ENCODE peak calls at places on chromosomes 13 and 19, in six cellular contexts. V, H, E, A, M and P are unnamed samples.

GRCh38 chr13:43878897-43879322 is 630 bp downstream of the CCDC122 start:
- DNase-seq in V (peak; percentile 89), H (peak; percentile 38), E (no peak), A (peak; percentile 62), M (peak; percentile 57), P (no peak)

GRCh38 chr13:72437458-72437857 is 290.0 kb downstream of the MZT1 start:
- DNase-seq in V (no peak), H (no peak), E (no peak), A (no peak), M (no peak), P (no peak)

GRCh38 chr19:35451278-35452096 is 3.4 kb downstream of the FFAR2 start:
- DNase-seq in V (no peak), H (peak; percentile 14), E (no peak), A (no peak), M (no peak), P (no peak)

GRCh38 chr19:572891-573825 is 762 bp downstream of the BSG start:
- DNase-seq in V (peak; percentile 86), H (no peak), E (no peak), A (peak; percentile 62), M (no peak), P (peak; percentile 91)

GRCh38 chr13:37443538-37443937 is 155.0 kb downstream of the POSTN start:
- DNase-seq in V (no peak), H (no peak), E (no peak), A (no peak), M (no peak), P (no peak)

GRCh38 chr13:76717092-76717491 is 169.1 kb downstream of the KCTD12 start:
- DNase-seq in V (no peak), H (no peak), E (no peak), A (no peak), M (no peak), P (no peak)

GRCh38 chr13:29991343-29991742 is 140.9 kb upstream of the UBL3 start:
- DNase-seq in V (no peak), H (no peak), E (no peak), A (no peak), M (no peak), P (no peak)

GRCh38 chr19:6532244-6532999 is 1.6 kb downstream of the TNFSF9 start:
- DNase-seq in V (no peak), H (no peak), E (no peak), A (no peak), M (no peak), P (no peak)

GRCh38 chr19:2423913-2424685 is 3.3 kb downstream of the TIMM13 start:
- DNase-seq in V (peak; percentile 63), H (no peak), E (peak; percentile 84), A (no peak), M (no peak), P (no peak)

GRCh38 chr19:8612807-8613171 is 2.3 kb upstream of the ADAMTS10 start:
- DNase-seq in V (no peak), H (no peak), E (no peak), A (no peak), M (no peak), P (no peak)

GRCh38 chr13:42740753-42741152 is 40.6 kb upstream of the FAM216B start:
- DNase-seq in V (peak; percentile 79), H (no peak), E (no peak), A (peak; percentile 30), M (no peak), P (peak; percentile 58)

GRCh38 chr13:34128661-34129060 is 310.7 kb downstream of the RFC3 start:
- DNase-seq in V (no peak), H (no peak), E (no peak), A (no peak), M (no peak), P (no peak)

GRCh38 chr13:105474983-105475382 is 1060.5 kb downstream of the EFNB2 start:
- DNase-seq in V (no peak), H (no peak), E (no peak), A (no peak), M (no peak), P (no peak)

GRCh38 chr19:2573916-2574315 is 98.0 kb downstream of the GADD45B start:
- DNase-seq in V (peak; percentile 51), H (no peak), E (no peak), A (no peak), M (no peak), P (no peak)

GRCh38 chr19:13057744-13058143 is 44.9 kb downstream of the LYL1 start:
- DNase-seq in V (no peak), H (no peak), E (no peak), A (no peak), M (no peak), P (no peak)

GRCh38 chr19:6510618-6511017 is 8.5 kb upstream of the TUBB4A start:
- DNase-seq in V (peak; percentile 7), H (no peak), E (no peak), A (no peak), M (no peak), P (no peak)

GRCh38 chr19:32924200-32924599 is 47.6 kb downstream of the CEP89 start:
- DNase-seq in V (no peak), H (no peak), E (no peak), A (no peak), M (peak; percentile 5), P (no peak)

GRCh38 chr13:45847554-45848224 is 3.9 kb downstream of the SIAH3 start:
- DNase-seq in V (peak; percentile 58), H (peak; percentile 17), E (peak; percentile 24), A (no peak), M (no peak), P (no peak)

GRCh38 chr19:35978271-35978670 is 16.7 kb upstream of the SDHAF1 start:
- DNase-seq in V (no peak), H (no peak), E (no peak), A (no peak), M (no peak), P (no peak)

GRCh38 chr13:88103824-88104223 is 432.7 kb downstream of the SLITRK5 start:
- DNase-seq in V (no peak), H (no peak), E (no peak), A (no peak), M (no peak), P (no peak)

GRCh38 chr13:113209336-113209879 is at the start of gene CUL4A:
- DNase-seq in V (peak; percentile 93), H (peak; percentile 73), E (peak; percentile 97), A (peak; percentile 72), M (peak; percentile 55), P (peak; percentile 93)